ENCODE peak calls at places on chromosomes 7 and 10, in four cellular contexts. A is uterus, C is mammary epithelial cell, T is PC-9. H is an unnamed sample.

GRCh38 chr10:79027147-79028055 is 41.4 kb upstream of the ZMIZ1 start:
- DNase-seq in A (no peak), C (no peak), T (no peak), H (no peak)

GRCh38 chr10:71723301-71723700 is 3.7 kb upstream of the C10orf105 start:
- DNase-seq in A (no peak), C (no peak), T (no peak), H (no peak)

GRCh38 chr10:990808-991207 is 2.6 kb downstream of the GTPBP4 start:
- DNase-seq in A (no peak), C (no peak), T (no peak), H (no peak)

GRCh38 chr7:68785036-68785435 is 813.2 kb upstream of the AUTS2 start:
- DNase-seq in A (no peak), C (no peak), T (peak; percentile 72), H (no peak)

GRCh38 chr10:26725837-26726727 is 28.6 kb downstream of the PDSS1 start:
- DNase-seq in A (peak; percentile 63), C (peak; percentile 29), T (no peak), H (no peak)

GRCh38 chr10:45557275-45557905 is 115.2 kb downstream of the ZFAND4 start:
- DNase-seq in A (no peak), C (no peak), T (no peak), H (no peak)

GRCh38 chr10:115167716-115168115 is 74.6 kb downstream of the ATRNL1 start:
- DNase-seq in A (no peak), C (peak; percentile 22), T (no peak), H (no peak)

GRCh38 chr10:29392376-29393021 is 103.6 kb downstream of the LYZL1 start:
- DNase-seq in A (no peak), C (peak; percentile 19), T (no peak), H (no peak)

GRCh38 chr7:80082214-80082613 is 52.4 kb upstream of the GNAI1 start:
- DNase-seq in A (no peak), C (no peak), T (no peak), H (no peak)

GRCh38 chr7:91046322-91047088 is 217.7 kb upstream of the FZD1 start:
- DNase-seq in A (no peak), C (no peak), T (no peak), H (no peak)

GRCh38 chr7:11193888-11194287 is 220.2 kb downstream of the PHF14 start:
- DNase-seq in A (no peak), C (no peak), T (no peak), H (no peak)

GRCh38 chr10:133021116-133021962 is 66.4 kb upstream of the ADGRA1 start:
- DNase-seq in A (no peak), C (no peak), T (no peak), H (no peak)

GRCh38 chr10:58644311-58644710 is 131.6 kb downstream of the BICC1 start:
- DNase-seq in A (no peak), C (no peak), T (no peak), H (no peak)

GRCh38 chr10:79484476-79484875 is 27.9 kb upstream of the EIF5AL1 start:
- DNase-seq in A (no peak), C (no peak), T (no peak), H (no peak)

GRCh38 chr10:59234814-59235429 is 58.5 kb downstream of the PHYHIPL start:
- DNase-seq in A (no peak), C (peak; percentile 12), T (no peak), H (no peak)

GRCh38 chr7:116030626-116031276 is at the start of gene TFEC:
- DNase-seq in A (no peak), C (peak; percentile 4), T (no peak), H (no peak)

GRCh38 chr10:125757742-125758141 is 17.9 kb downstream of the MMP21 start:
- DNase-seq in A (no peak), C (no peak), T (no peak), H (no peak)

GRCh38 chr10:67017218-67017617 is 91.4 kb downstream of the LRRTM3 start:
- DNase-seq in A (no peak), C (peak; percentile 40), T (no peak), H (no peak)

GRCh38 chr7:1422512-1423265 is 36.6 kb downstream of the MICALL2 start:
- DNase-seq in A (no peak), C (no peak), T (no peak), H (no peak)

GRCh38 chr10:30059209-30060107 is at the start of gene JCAD:
- DNase-seq in A (peak; percentile 84), C (peak; percentile 15), T (no peak), H (no peak)

GRCh38 chr7:105769951-105770628 is 106.3 kb downstream of the ATXN7L1 start:
- DNase-seq in A (no peak), C (no peak), T (peak; percentile 93), H (no peak)

GRCh38 chr7:10412426-10413019 is 561.1 kb upstream of the PHF14 start:
- DNase-seq in A (no peak), C (peak; percentile 11), T (no peak), H (no peak)

GRCh38 chr7:16739863-16740622 is 13.5 kb upstream of the TSPAN13 start:
- DNase-seq in A (peak; percentile 64), C (peak; percentile 97), T (peak; percentile 73), H (no peak)

GRCh38 chr7:47405921-47406765 is 175.8 kb downstream of the TNS3 start:
- DNase-seq in A (peak; percentile 66), C (peak; percentile 75), T (no peak), H (no peak)

GRCh38 chr7:91248996-91249395 is 15.2 kb upstream of the FZD1 start:
- DNase-seq in A (no peak), C (peak; percentile 30), T (no peak), H (no peak)

GRCh38 chr7:158740013-158740656 is 35.5 kb upstream of the NCAPG2 start:
- DNase-seq in A (peak; percentile 26), C (peak; percentile 39), T (peak; percentile 96), H (no peak)

GRCh38 chr10:3782099-3782455 is 2.9 kb downstream of the KLF6 start:
- DNase-seq in A (peak; percentile 46), C (no peak), T (no peak), H (no peak)

GRCh38 chr7:74009719-74010118 is 18.3 kb upstream of the ELN start:
- DNase-seq in A (no peak), C (no peak), T (no peak), H (no peak)

GRCh38 chr7:6528401-6529130 is 22.7 kb downstream of the GRID2IP start:
- DNase-seq in A (no peak), C (no peak), T (peak; percentile 34), H (no peak)

GRCh38 chr10:42932735-42933453 is 144.0 kb upstream of the RET start:
- DNase-seq in A (no peak), C (no peak), T (no peak), H (no peak)

GRCh38 chr10:69958232-69958902 is 94.3 kb upstream of the MACROH2A2 start:
- DNase-seq in A (no peak), C (peak; percentile 52), T (peak; percentile 46), H (no peak)

DNA sequence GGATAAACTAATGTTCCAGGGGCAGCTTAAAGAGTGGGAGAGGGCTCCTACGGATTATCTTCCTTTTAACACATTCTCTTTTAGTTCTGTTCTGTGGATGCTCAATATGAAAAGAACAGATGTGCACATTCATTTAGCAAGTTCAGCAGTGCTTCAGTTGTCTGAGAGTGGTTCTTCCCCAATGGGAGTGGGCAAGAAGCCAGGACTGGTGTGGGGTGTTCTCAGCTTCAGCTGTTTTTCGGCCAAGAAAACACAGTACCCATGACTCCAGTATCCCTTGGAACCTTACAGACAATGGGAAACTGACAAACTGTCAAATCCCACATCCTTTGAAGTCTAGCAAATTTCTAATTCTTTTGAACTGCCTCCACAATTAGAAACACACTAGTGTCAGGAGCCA is 71.5 kb upstream of the LRRC17 start:
- DNase-seq in A (no peak), C (no peak), T (no peak), H (no peak)
- H3K4me1 ChIP-seq in A (peaks cover under 1% of the 10 kb centered on the region), C (peaks cover 7% of the 10 kb centered on the region), T (peaks cover 6% of the 10 kb centered on the region), H (peaks cover 29% of the 10 kb centered on the region)

DNA sequence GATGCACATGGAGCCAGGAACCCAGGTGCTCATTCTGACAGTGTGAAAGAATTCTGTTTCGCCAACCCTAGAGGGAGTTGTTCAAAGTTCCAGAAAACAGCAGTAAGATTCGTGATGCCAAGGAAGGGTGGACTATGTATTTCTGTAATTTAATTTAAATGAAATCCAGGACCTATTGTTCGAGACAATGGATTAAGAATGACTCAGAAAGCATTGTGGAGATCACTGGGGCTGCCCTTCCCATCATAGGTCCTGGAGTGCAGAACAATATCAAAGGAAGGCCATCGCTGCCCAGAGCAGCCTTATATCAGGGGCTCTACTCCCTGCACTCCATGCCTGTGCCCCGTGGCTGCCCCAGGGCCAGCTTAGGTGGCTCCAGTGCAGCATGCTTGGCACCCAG is 32.1 kb upstream of the CALD1 start:
- DNase-seq in A (no peak), C (no peak), T (no peak), H (no peak)
- TF ChIP-seq CTCF in A (no peak), C (no peak), T (no peak), H (no peak)

DNA sequence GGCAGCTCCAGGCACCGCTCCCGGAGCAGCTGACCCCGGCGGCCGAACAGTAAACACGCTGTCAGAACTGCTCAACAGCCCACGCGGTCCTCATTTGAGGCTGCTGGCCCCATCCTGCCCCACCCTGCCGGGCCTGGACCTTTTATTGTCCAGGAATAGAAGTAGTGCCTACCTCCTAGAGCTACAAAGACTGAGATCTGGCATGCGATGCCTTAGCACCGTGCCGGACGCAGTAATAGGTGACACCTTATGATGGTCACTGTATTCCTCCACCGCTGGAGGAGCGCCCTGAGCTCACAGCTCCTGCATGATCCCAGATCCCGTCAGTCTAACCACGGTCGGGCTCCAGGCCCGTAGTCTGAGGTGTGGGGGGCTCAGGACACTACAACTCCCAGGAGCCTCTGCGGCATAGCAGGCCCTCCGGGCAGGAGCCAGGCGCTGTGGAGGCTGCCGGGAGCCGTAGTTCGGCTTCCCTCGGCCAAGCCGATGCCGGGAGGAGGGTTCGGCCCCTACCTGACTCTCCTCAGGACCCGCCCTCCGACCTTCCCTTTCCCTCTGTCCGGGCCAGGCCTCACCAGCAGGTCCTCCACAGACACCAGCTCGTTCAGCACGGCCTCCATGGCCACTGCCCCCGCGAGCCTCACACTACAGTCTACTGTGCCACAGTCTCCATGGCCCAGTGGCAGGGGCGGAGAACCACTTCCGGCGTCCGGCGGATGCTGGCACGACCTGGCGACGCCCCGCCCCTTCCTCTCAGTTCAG is at the start of gene FIS1:
- DNase-seq in A (peak; percentile 93), C (peak; percentile 89), T (peak; percentile 74), H (peak; percentile 74)
- H3K4me1 ChIP-seq in A (peaks cover 7% of the 10 kb centered on the region), C (peaks cover 25% of the 10 kb centered on the region), T (peaks cover 16% of the 10 kb centered on the region), H (peaks cover 69% of the 10 kb centered on the region)

GRCh38 chr10:25632802-25633201 is 301.2 kb upstream of the MYO3A start:
- DNase-seq in A (no peak), C (no peak), T (no peak), H (no peak)
- TF ChIP-seq CTCF in A (no peak), C (no peak), T (no peak), H (no peak)

GRCh38 chr10:95312264-95312663 is 21.5 kb upstream of the PDLIM1 start:
- DNase-seq in A (no peak), C (no peak), T (no peak), H (no peak)
- H3K4me1 ChIP-seq in A (no peaks in the 10 kb centered on the region), C (peaks cover 14% of the 10 kb centered on the region), T (peaks cover 24% of the 10 kb centered on the region), H (peaks cover 17% of the 10 kb centered on the region)

DNA sequence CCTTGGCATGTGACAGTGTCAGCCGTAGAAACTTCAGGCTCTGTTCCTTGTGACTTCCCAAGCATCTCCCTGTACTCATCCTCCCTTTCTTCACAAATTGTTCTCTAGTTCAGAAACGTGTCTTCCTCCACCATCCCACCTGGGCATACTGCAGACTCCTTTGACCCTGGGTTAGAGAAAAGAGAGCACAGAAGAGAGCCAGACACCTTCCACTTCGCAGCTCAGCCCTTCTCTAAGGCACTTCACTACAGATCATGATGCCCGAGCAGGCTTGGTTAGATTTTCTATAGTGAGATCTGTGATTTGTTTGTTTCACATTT is 70.6 kb downstream of the XPNPEP1 start:
- DNase-seq in A (no peak), C (no peak), T (no peak), H (no peak)
- TF ChIP-seq CTCF in A (no peak), C (no peak), T (peak; percentile 7), H (no peak)

H was measured in esophagus squamous epithelium.